ENCODE peak calls at places on chromosomes 6 and 20, in four cellular contexts. One of them, this sample, is unnamed.

GRCh38 chr6:13924949-13925881 is at the start of gene RNF182:
- DNase-seq in upper lobe of right lung: no peak
- DNase-seq in fibroblast of mammary gland: no peak
- DNase-seq in cardiac muscle cell: no peak
- DNase-seq in this sample: no peak

GRCh38 chr20:7410150-7410549 is 530.1 kb downstream of the HAO1 start:
- DNase-seq in fibroblast of mammary gland: peak
- DNase-seq in upper lobe of right lung: no peak
- DNase-seq in cardiac muscle cell: no peak
- DNase-seq in this sample: no peak

GRCh38 chr20:18754030-18754659 is 59.4 kb upstream of the SCP2D1 start:
- DNase-seq in upper lobe of right lung: no peak
- DNase-seq in fibroblast of mammary gland: no peak
- DNase-seq in cardiac muscle cell: no peak
- DNase-seq in this sample: no peak

GRCh38 chr6:40409716-40410397 is 177.3 kb downstream of the LRFN2 start:
- DNase-seq in cardiac muscle cell: no peak
- DNase-seq in fibroblast of mammary gland: no peak
- DNase-seq in upper lobe of right lung: no peak
- DNase-seq in this sample: no peak

GRCh38 chr20:58718121-58718563 is 25.5 kb downstream of the NPEPL1 start:
- DNase-seq in cardiac muscle cell: no peak
- DNase-seq in upper lobe of right lung: no peak
- DNase-seq in fibroblast of mammary gland: no peak
- DNase-seq in this sample: no peak

GRCh38 chr6:69819138-69819537 is 22.3 kb upstream of the LMBRD1 start:
- DNase-seq in fibroblast of mammary gland: no peak
- DNase-seq in cardiac muscle cell: no peak
- DNase-seq in upper lobe of right lung: no peak
- DNase-seq in this sample: no peak

GRCh38 chr6:7479801-7480266 is 61.6 kb upstream of the DSP start:
- DNase-seq in cardiac muscle cell: peak
- DNase-seq in fibroblast of mammary gland: peak
- DNase-seq in upper lobe of right lung: no peak
- DNase-seq in this sample: peak

GRCh38 chr6:43702147-43702521 is 14.5 kb upstream of the MRPS18A start:
- DNase-seq in fibroblast of mammary gland: no peak
- DNase-seq in upper lobe of right lung: no peak
- DNase-seq in cardiac muscle cell: no peak
- DNase-seq in this sample: no peak

GRCh38 chr6:78538002-78538401 is 329.3 kb upstream of the IRAK1BP1 start:
- DNase-seq in cardiac muscle cell: no peak
- DNase-seq in fibroblast of mammary gland: peak
- DNase-seq in upper lobe of right lung: no peak
- DNase-seq in this sample: peak

GRCh38 chr6:29729774-29730328 is 6.6 kb downstream of the HLA-F start:
- DNase-seq in fibroblast of mammary gland: no peak
- DNase-seq in upper lobe of right lung: no peak
- DNase-seq in cardiac muscle cell: no peak
- DNase-seq in this sample: no peak

GRCh38 chr6:64504509-64504908 is 868.9 kb downstream of the PHF3 start:
- DNase-seq in upper lobe of right lung: no peak
- DNase-seq in fibroblast of mammary gland: no peak
- DNase-seq in cardiac muscle cell: no peak
- DNase-seq in this sample: no peak

GRCh38 chr6:64507661-64508060 is 872.1 kb downstream of the PHF3 start:
- DNase-seq in cardiac muscle cell: peak
- DNase-seq in upper lobe of right lung: no peak
- DNase-seq in fibroblast of mammary gland: no peak
- DNase-seq in this sample: no peak

DNA sequence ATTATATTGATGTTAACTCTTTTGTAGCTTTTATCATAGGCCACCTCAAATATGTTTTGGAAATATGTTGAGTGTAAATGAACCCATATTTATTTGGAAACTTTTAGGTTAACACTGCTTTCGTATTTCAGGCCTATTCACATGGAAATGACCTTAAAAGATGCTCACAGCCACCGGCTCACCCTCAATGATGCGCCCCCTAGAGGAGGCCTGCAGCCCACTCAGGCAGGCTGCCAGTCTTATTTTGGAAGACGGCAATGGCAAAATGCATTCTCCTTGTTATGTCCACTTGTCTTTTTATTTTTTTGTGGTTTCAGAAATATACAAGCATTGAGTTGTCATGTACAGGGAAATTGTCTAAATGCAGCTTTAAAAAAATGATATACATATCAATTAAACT is 869.7 kb downstream of the PHF3 start:
- DNase-seq in upper lobe of right lung: no peak
- DNase-seq in cardiac muscle cell: peak
- DNase-seq in fibroblast of mammary gland: peak
- DNase-seq in this sample: no peak
- TF ChIP-seq CTCF in upper lobe of right lung: peak
- TF ChIP-seq CTCF in cardiac muscle cell: peak
- TF ChIP-seq CTCF in fibroblast of mammary gland: peak
- TF ChIP-seq CTCF in this sample: peak

GRCh38 chr20:45547206-45547770 is at the start of gene EPPIN:
- DNase-seq in upper lobe of right lung: no peak
- DNase-seq in cardiac muscle cell: no peak
- DNase-seq in fibroblast of mammary gland: no peak
- DNase-seq in this sample: no peak

GRCh38 chr20:45545351-45545750 is 1.9 kb downstream of the EPPIN start:
- DNase-seq in fibroblast of mammary gland: no peak
- DNase-seq in cardiac muscle cell: no peak
- DNase-seq in upper lobe of right lung: no peak
- DNase-seq in this sample: no peak

GRCh38 chr20:45550765-45551164 is 3.6 kb upstream of the EPPIN start:
- DNase-seq in cardiac muscle cell: no peak
- DNase-seq in upper lobe of right lung: no peak
- DNase-seq in fibroblast of mammary gland: no peak
- DNase-seq in this sample: no peak

GRCh38 chr20:45548410-45548809 is 1.2 kb upstream of the EPPIN start:
- DNase-seq in fibroblast of mammary gland: no peak
- DNase-seq in upper lobe of right lung: no peak
- DNase-seq in cardiac muscle cell: no peak
- DNase-seq in this sample: no peak

GRCh38 chr20:45545754-45546453 is 1.3 kb downstream of the EPPIN start:
- DNase-seq in upper lobe of right lung: no peak
- DNase-seq in fibroblast of mammary gland: peak
- DNase-seq in cardiac muscle cell: peak
- DNase-seq in this sample: peak
- TF ChIP-seq CTCF in upper lobe of right lung: peak
- TF ChIP-seq CTCF in fibroblast of mammary gland: peak
- TF ChIP-seq CTCF in cardiac muscle cell: peak
- TF ChIP-seq CTCF in this sample: peak

GRCh38 chr6:142304241-142304640 is 2.4 kb downstream of the ADGRG6 start:
- DNase-seq in fibroblast of mammary gland: no peak
- DNase-seq in upper lobe of right lung: no peak
- DNase-seq in cardiac muscle cell: no peak
- DNase-seq in this sample: no peak
- TF ChIP-seq CTCF in fibroblast of mammary gland: no peak
- TF ChIP-seq CTCF in upper lobe of right lung: no peak
- TF ChIP-seq CTCF in cardiac muscle cell: no peak
- TF ChIP-seq CTCF in this sample: no peak

GRCh38 chr20:63061701-63062100 is 54.9 kb upstream of the BHLHE23 start:
- DNase-seq in fibroblast of mammary gland: no peak
- DNase-seq in cardiac muscle cell: no peak
- DNase-seq in upper lobe of right lung: peak
- DNase-seq in this sample: no peak
- TF ChIP-seq CTCF in fibroblast of mammary gland: no peak
- TF ChIP-seq CTCF in cardiac muscle cell: no peak
- TF ChIP-seq CTCF in upper lobe of right lung: no peak
- TF ChIP-seq CTCF in this sample: no peak

DNA sequence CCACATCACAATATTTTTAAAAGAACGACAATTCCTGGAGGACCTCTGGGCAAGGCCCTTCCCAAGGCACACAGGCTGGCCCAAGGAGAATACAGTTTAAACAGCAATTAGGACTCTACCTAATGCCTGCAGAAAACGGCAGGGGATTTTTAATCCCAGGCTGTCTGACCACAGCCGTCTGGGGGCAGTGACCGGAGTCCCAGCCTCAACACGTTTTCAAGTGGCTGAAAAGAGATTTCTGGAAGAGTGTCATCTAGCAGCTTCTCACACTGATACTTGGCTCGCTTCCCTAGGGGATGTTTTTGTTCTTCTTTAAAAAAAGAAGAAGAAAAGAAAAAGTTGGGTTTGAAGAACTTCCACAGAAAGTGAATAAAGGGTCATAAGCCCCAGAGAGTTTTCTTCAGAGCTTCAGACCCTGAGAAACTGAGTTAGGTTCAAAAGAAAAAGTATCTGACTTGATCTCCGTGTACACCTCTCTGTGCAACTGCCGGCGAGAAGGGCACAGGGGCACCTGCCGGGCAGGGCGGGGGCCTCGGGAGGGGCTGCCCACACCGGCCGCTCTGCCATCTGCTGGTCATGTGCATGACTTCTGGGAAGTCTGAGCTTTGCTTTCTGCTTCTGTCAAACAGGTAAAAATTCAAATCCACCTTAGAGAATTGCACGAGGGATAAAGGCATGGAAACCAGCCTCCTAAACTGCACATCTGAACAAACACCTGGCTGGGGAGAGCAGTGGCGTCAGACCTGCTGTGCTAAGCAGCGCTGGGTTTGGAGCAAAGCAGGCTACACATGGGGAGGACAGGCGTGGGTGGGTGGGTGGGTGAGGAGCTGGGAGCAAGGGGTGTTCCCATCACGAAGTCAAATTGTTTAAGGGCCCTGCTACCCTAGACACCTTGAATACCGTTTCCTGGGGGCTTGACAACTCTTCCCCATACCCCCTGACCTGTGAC is 33.0 kb downstream of the RRBP1 start:
- DNase-seq in cardiac muscle cell: peak
- DNase-seq in upper lobe of right lung: peak
- DNase-seq in fibroblast of mammary gland: no peak
- DNase-seq in this sample: no peak
- TF ChIP-seq CTCF in cardiac muscle cell: peak
- TF ChIP-seq CTCF in upper lobe of right lung: peak
- TF ChIP-seq CTCF in fibroblast of mammary gland: peak
- TF ChIP-seq CTCF in this sample: peak

GRCh38 chr6:98769546-98769945 is 64.8 kb upstream of the POU3F2 start:
- DNase-seq in upper lobe of right lung: no peak
- DNase-seq in cardiac muscle cell: peak
- DNase-seq in fibroblast of mammary gland: peak
- DNase-seq in this sample: no peak

GRCh38 chr6:98777762-98778161 is 56.6 kb upstream of the POU3F2 start:
- DNase-seq in fibroblast of mammary gland: no peak
- DNase-seq in upper lobe of right lung: no peak
- DNase-seq in cardiac muscle cell: no peak
- DNase-seq in this sample: no peak

GRCh38 chr6:98779618-98780017 is 54.8 kb upstream of the POU3F2 start:
- DNase-seq in cardiac muscle cell: no peak
- DNase-seq in upper lobe of right lung: no peak
- DNase-seq in fibroblast of mammary gland: no peak
- DNase-seq in this sample: no peak

GRCh38 chr6:98775205-98775604 is 59.2 kb upstream of the POU3F2 start:
- DNase-seq in upper lobe of right lung: no peak
- DNase-seq in fibroblast of mammary gland: no peak
- DNase-seq in cardiac muscle cell: peak
- DNase-seq in this sample: no peak
- TF ChIP-seq CTCF in upper lobe of right lung: no peak
- TF ChIP-seq CTCF in fibroblast of mammary gland: no peak
- TF ChIP-seq CTCF in cardiac muscle cell: no peak
- TF ChIP-seq CTCF in this sample: no peak

GRCh38 chr20:33600414-33600813 is 61.7 kb upstream of the C20orf144 start:
- DNase-seq in cardiac muscle cell: no peak
- DNase-seq in fibroblast of mammary gland: no peak
- DNase-seq in upper lobe of right lung: no peak
- DNase-seq in this sample: no peak
- TF ChIP-seq CTCF in cardiac muscle cell: no peak
- TF ChIP-seq CTCF in fibroblast of mammary gland: no peak
- TF ChIP-seq CTCF in upper lobe of right lung: no peak
- TF ChIP-seq CTCF in this sample: no peak

GRCh38 chr6:147911686-147912085 is 403.2 kb downstream of the SAMD5 start:
- DNase-seq in upper lobe of right lung: no peak
- DNase-seq in cardiac muscle cell: no peak
- DNase-seq in fibroblast of mammary gland: no peak
- DNase-seq in this sample: no peak
- TF ChIP-seq CTCF in upper lobe of right lung: no peak
- TF ChIP-seq CTCF in cardiac muscle cell: no peak
- TF ChIP-seq CTCF in fibroblast of mammary gland: no peak
- TF ChIP-seq CTCF in this sample: no peak